ENCODE peak calls at places on chromosome 20, in nine cellular contexts. One of them, this sample, is unnamed.

GRCh38 chr20:9978395-9979004 is 56.3 kb upstream of the ANKEF1 start:
- DNase-seq in HFFc6: peak
- DNase-seq in caudate nucleus: peak
- DNase-seq in DMS79: peak
- DNase-seq in RWPE1: peak
- DNase-seq in sigmoid colon: no peak
- DNase-seq in AG09319: peak
- DNase-seq in left lung: no peak
- DNase-seq in pancreas: no peak
- DNase-seq in this sample: no peak

GRCh38 chr20:22775671-22776139 is 191.3 kb upstream of the FOXA2 start:
- DNase-seq in HFFc6: no peak
- DNase-seq in caudate nucleus: no peak
- DNase-seq in DMS79: no peak
- DNase-seq in RWPE1: peak
- DNase-seq in sigmoid colon: no peak
- DNase-seq in AG09319: no peak
- DNase-seq in left lung: no peak
- DNase-seq in pancreas: no peak
- DNase-seq in this sample: no peak

GRCh38 chr20:6490849-6491248 is 276.6 kb upstream of the BMP2 start:
- DNase-seq in HFFc6: no peak
- DNase-seq in caudate nucleus: no peak
- DNase-seq in DMS79: no peak
- DNase-seq in RWPE1: no peak
- DNase-seq in sigmoid colon: no peak
- DNase-seq in AG09319: no peak
- DNase-seq in left lung: no peak
- DNase-seq in pancreas: no peak
- DNase-seq in this sample: no peak

GRCh38 chr20:22827916-22828315 is 207.2 kb upstream of the SSTR4 start:
- DNase-seq in HFFc6: no peak
- DNase-seq in caudate nucleus: no peak
- DNase-seq in DMS79: no peak
- DNase-seq in RWPE1: peak
- DNase-seq in sigmoid colon: no peak
- DNase-seq in AG09319: no peak
- DNase-seq in left lung: no peak
- DNase-seq in pancreas: no peak
- DNase-seq in this sample: no peak

GRCh38 chr20:35120012-35120701 is 27.0 kb downstream of the EDEM2 start:
- DNase-seq in HFFc6: peak
- DNase-seq in caudate nucleus: no peak
- DNase-seq in DMS79: no peak
- DNase-seq in RWPE1: no peak
- DNase-seq in sigmoid colon: no peak
- DNase-seq in AG09319: no peak
- DNase-seq in left lung: no peak
- DNase-seq in pancreas: no peak
- DNase-seq in this sample: no peak

GRCh38 chr20:31568041-31568731 is 36.9 kb upstream of the ID1 start:
- DNase-seq in HFFc6: no peak
- DNase-seq in caudate nucleus: no peak
- DNase-seq in DMS79: no peak
- DNase-seq in RWPE1: no peak
- DNase-seq in sigmoid colon: no peak
- DNase-seq in AG09319: no peak
- DNase-seq in left lung: no peak
- DNase-seq in pancreas: peak
- DNase-seq in this sample: no peak

GRCh38 chr20:37096415-37097039 is 730 bp upstream of the RBL1 start:
- DNase-seq in HFFc6: no peak
- DNase-seq in caudate nucleus: no peak
- DNase-seq in DMS79: no peak
- DNase-seq in RWPE1: no peak
- DNase-seq in sigmoid colon: no peak
- DNase-seq in AG09319: no peak
- DNase-seq in left lung: no peak
- DNase-seq in pancreas: no peak
- DNase-seq in this sample: no peak

GRCh38 chr20:8291873-8292272 is 159.8 kb downstream of the PLCB1 start:
- DNase-seq in HFFc6: peak
- DNase-seq in caudate nucleus: no peak
- DNase-seq in DMS79: no peak
- DNase-seq in RWPE1: no peak
- DNase-seq in sigmoid colon: no peak
- DNase-seq in AG09319: peak
- DNase-seq in left lung: no peak
- DNase-seq in pancreas: no peak
- DNase-seq in this sample: no peak

GRCh38 chr20:25084616-25085187 is 2.8 kb upstream of the VSX1 start:
- DNase-seq in HFFc6: no peak
- DNase-seq in caudate nucleus: no peak
- DNase-seq in DMS79: no peak
- DNase-seq in RWPE1: no peak
- DNase-seq in sigmoid colon: no peak
- DNase-seq in AG09319: no peak
- DNase-seq in left lung: no peak
- DNase-seq in pancreas: no peak
- DNase-seq in this sample: no peak

GRCh38 chr20:41051426-41051825 is 22.8 kb downstream of the TOP1 start:
- DNase-seq in HFFc6: no peak
- DNase-seq in caudate nucleus: no peak
- DNase-seq in DMS79: no peak
- DNase-seq in RWPE1: no peak
- DNase-seq in sigmoid colon: no peak
- DNase-seq in AG09319: no peak
- DNase-seq in left lung: no peak
- DNase-seq in pancreas: no peak
- DNase-seq in this sample: no peak

GRCh38 chr20:4730782-4731181 is 9.1 kb downstream of the PRND start:
- DNase-seq in HFFc6: no peak
- DNase-seq in caudate nucleus: no peak
- DNase-seq in DMS79: no peak
- DNase-seq in RWPE1: no peak
- DNase-seq in sigmoid colon: no peak
- DNase-seq in AG09319: no peak
- DNase-seq in left lung: no peak
- DNase-seq in pancreas: no peak
- DNase-seq in this sample: no peak

GRCh38 chr20:58877374-58878360 is 25.2 kb downstream of the GNAS start:
- DNase-seq in HFFc6: no peak
- DNase-seq in caudate nucleus: no peak
- DNase-seq in DMS79: peak
- DNase-seq in RWPE1: no peak
- DNase-seq in sigmoid colon: no peak
- DNase-seq in AG09319: no peak
- DNase-seq in left lung: no peak
- DNase-seq in pancreas: no peak
- DNase-seq in this sample: no peak

GRCh38 chr20:12068146-12068545 is 150.5 kb downstream of the BTBD3 start:
- DNase-seq in HFFc6: no peak
- DNase-seq in caudate nucleus: no peak
- DNase-seq in DMS79: no peak
- DNase-seq in RWPE1: no peak
- DNase-seq in sigmoid colon: no peak
- DNase-seq in AG09319: no peak
- DNase-seq in left lung: no peak
- DNase-seq in pancreas: no peak
- DNase-seq in this sample: no peak

GRCh38 chr20:38601216-38602184 is at the start of gene ARHGAP40:
- DNase-seq in HFFc6: peak
- DNase-seq in caudate nucleus: peak
- DNase-seq in DMS79: no peak
- DNase-seq in RWPE1: peak
- DNase-seq in sigmoid colon: no peak
- DNase-seq in AG09319: no peak
- DNase-seq in left lung: no peak
- DNase-seq in pancreas: peak
- DNase-seq in this sample: peak

GRCh38 chr20:24994470-24995368 is 2.2 kb upstream of the APMAP start:
- DNase-seq in HFFc6: peak
- DNase-seq in caudate nucleus: peak
- DNase-seq in DMS79: peak
- DNase-seq in RWPE1: peak
- DNase-seq in sigmoid colon: peak
- DNase-seq in AG09319: peak
- DNase-seq in left lung: peak
- DNase-seq in pancreas: peak
- DNase-seq in this sample: peak

GRCh38 chr20:23061713-23062561 is 12.5 kb upstream of the THBD start:
- DNase-seq in HFFc6: peak
- DNase-seq in caudate nucleus: no peak
- DNase-seq in DMS79: no peak
- DNase-seq in RWPE1: peak
- DNase-seq in sigmoid colon: peak
- DNase-seq in AG09319: no peak
- DNase-seq in left lung: no peak
- DNase-seq in pancreas: no peak
- DNase-seq in this sample: no peak

GRCh38 chr20:53942121-53942816 is 128.1 kb downstream of the BCAS1 start:
- DNase-seq in HFFc6: no peak
- DNase-seq in caudate nucleus: no peak
- DNase-seq in DMS79: no peak
- DNase-seq in RWPE1: no peak
- DNase-seq in sigmoid colon: no peak
- DNase-seq in AG09319: no peak
- DNase-seq in left lung: no peak
- DNase-seq in pancreas: no peak
- DNase-seq in this sample: no peak

GRCh38 chr20:62707981-62708521 is 585 bp upstream of the NTSR1 start:
- DNase-seq in HFFc6: no peak
- DNase-seq in caudate nucleus: no peak
- DNase-seq in DMS79: no peak
- DNase-seq in RWPE1: peak
- DNase-seq in sigmoid colon: no peak
- DNase-seq in AG09319: no peak
- DNase-seq in left lung: no peak
- DNase-seq in pancreas: peak
- DNase-seq in this sample: no peak

GRCh38 chr20:37627060-37627766 is 66.6 kb upstream of the CTNNBL1 start:
- DNase-seq in HFFc6: peak
- DNase-seq in caudate nucleus: no peak
- DNase-seq in DMS79: no peak
- DNase-seq in RWPE1: peak
- DNase-seq in sigmoid colon: no peak
- DNase-seq in AG09319: peak
- DNase-seq in left lung: peak
- DNase-seq in pancreas: peak
- DNase-seq in this sample: no peak